ENCODE peak calls at places on chromosomes 12 and 14, in six cellular contexts. V, G, A, S, X and L are unnamed samples.

GRCh38 chr12:99146185-99146584 is 501.1 kb downstream of the APAF1 start:
- DNase-seq in V (no peak), A (no peak), S (no peak), G (no peak), X (no peak), L (no peak)

GRCh38 chr14:106551265-106551664 is 1024.9 kb downstream of the TMEM121 start:
- DNase-seq in X (no peak), A (no peak), S (no peak), V (no peak), G (no peak), L (no peak)

GRCh38 chr12:131466932-131467331 is 244.0 kb upstream of the SFSWAP start:
- DNase-seq in A (no peak), X (no peak), S (no peak), V (no peak), G (no peak), L (no peak)

GRCh38 chr14:55180006-55180405 is 11.4 kb downstream of the DLGAP5 start:
- DNase-seq in X (no peak), V (no peak), A (no peak), G (no peak), S (no peak), L (no peak)

GRCh38 chr12:113222730-113223531 is 1.7 kb downstream of the TPCN1 start:
- DNase-seq in G (no peak), A (no peak), X (peak), S (no peak), V (peak), L (no peak)

GRCh38 chr14:45811155-45811554 is 558.2 kb upstream of the MIS18BP1 start:
- DNase-seq in X (peak), A (no peak), V (peak), S (no peak), G (no peak), L (no peak)

GRCh38 chr14:41609704-41610183 is 3.1 kb downstream of the LRFN5 start:
- DNase-seq in A (no peak), G (no peak), V (peak), X (no peak), S (no peak), L (no peak)

GRCh38 chr12:38921025-38921677 is 15.8 kb upstream of the CPNE8 start:
- DNase-seq in V (peak), X (peak), G (peak), S (peak), A (peak), L (no peak)

GRCh38 chr12:33192226-33192625 is 247.4 kb downstream of the SYT10 start:
- DNase-seq in X (no peak), A (no peak), V (no peak), S (no peak), G (no peak), L (no peak)

GRCh38 chr14:89185919-89186849 is 230.8 kb downstream of the FOXN3 start:
- DNase-seq in A (no peak), X (no peak), S (no peak), V (no peak), G (peak), L (no peak)

GRCh38 chr14:105209091-105209490 is 28.0 kb upstream of the NUDT14 start:
- DNase-seq in V (no peak), X (no peak), S (no peak), G (no peak), A (no peak), L (no peak)

GRCh38 chr14:74596747-74597456 is 15.1 kb downstream of the LTBP2 start:
- DNase-seq in A (no peak), X (no peak), V (no peak), S (no peak), G (no peak), L (no peak)

GRCh38 chr14:77248666-77249065 is 22.3 kb downstream of the NGB start:
- DNase-seq in V (no peak), S (no peak), A (no peak), X (no peak), G (no peak), L (no peak)

GRCh38 chr12:52903285-52903854 is 1.5 kb downstream of the KRT8 start:
- DNase-seq in S (peak), G (no peak), A (no peak), X (peak), V (peak), L (no peak)

GRCh38 chr14:73259837-73260236 is 22.5 kb downstream of the PAPLN start:
- DNase-seq in X (no peak), V (no peak), G (no peak), A (no peak), S (no peak), L (no peak)

GRCh38 chr14:100076133-100076532 is 10.9 kb downstream of the EVL start:
- DNase-seq in X (no peak), A (no peak), G (peak), V (peak), S (peak), L (peak)

GRCh38 chr14:89620436-89620835 is 203.4 kb upstream of the FOXN3 start:
- DNase-seq in V (no peak), X (no peak), G (no peak), A (no peak), S (no peak), L (no peak)

GRCh38 chr14:95398630-95399547 is 79.2 kb upstream of the CLMN start:
- DNase-seq in S (no peak), G (no peak), V (no peak), X (no peak), A (no peak), L (no peak)

GRCh38 chr14:102183922-102184677 is 44.4 kb downstream of the WDR20 start:
- DNase-seq in S (no peak), A (no peak), V (no peak), X (no peak), G (no peak), L (no peak)

GRCh38 chr14:32468955-32469354 is 139.9 kb downstream of the AKAP6 start:
- DNase-seq in G (no peak), V (no peak), A (no peak), S (no peak), X (no peak), L (no peak)

GRCh38 chr12:7460375-7461259 is 16.7 kb upstream of the CD163L1 start:
- DNase-seq in A (peak), G (peak), S (peak), X (no peak), V (peak), L (no peak)

GRCh38 chr12:57236224-57236924 is 6.9 kb downstream of the SHMT2 start:
- DNase-seq in V (peak), G (no peak), A (no peak), S (no peak), X (no peak), L (no peak)

GRCh38 chr12:25675808-25676207 is 122.7 kb upstream of the LMNTD1 start:
- DNase-seq in A (no peak), X (no peak), S (no peak), G (no peak), V (no peak), L (no peak)

GRCh38 chr14:83004456-83005006 is 1470.9 kb upstream of the SEL1L start:
- DNase-seq in A (no peak), V (no peak), X (no peak), G (no peak), S (no peak), L (no peak)

DNA sequence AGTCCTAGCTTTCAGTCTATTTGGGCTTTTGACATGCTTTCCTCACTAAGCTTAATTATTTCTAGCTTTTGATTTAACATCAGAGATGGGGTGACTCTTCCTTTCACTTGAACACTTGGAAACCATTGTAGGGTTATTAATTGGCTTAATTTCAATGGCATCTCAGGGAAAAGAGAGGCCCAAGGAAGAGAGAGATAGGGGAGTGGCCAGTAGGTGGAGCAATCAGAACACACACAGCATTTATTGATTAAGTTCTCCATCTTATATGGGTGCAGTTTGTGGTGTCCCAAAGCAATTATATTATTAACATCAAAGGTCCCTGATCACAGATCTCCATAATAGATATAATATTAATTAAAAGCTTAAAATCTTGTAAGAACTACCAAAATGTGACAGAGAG is 1466.1 kb upstream of the SEL1L start:
- DNase-seq in S (no peak), V (peak), A (no peak), X (no peak), G (no peak), L (no peak)
- TF ChIP-seq CTCF in S (no peak), V (peak), A (no peak), X (no peak), G (no peak), L (no peak)

GRCh38 chr12:106301611-106302321 is 767 bp upstream of the TCP11L2 start:
- DNase-seq in A (no peak), X (peak), S (peak), V (peak), G (no peak), L (peak)

GRCh38 chr12:106303202-106303820 is 778 bp downstream of the TCP11L2 start:
- DNase-seq in A (no peak), V (peak), X (peak), S (peak), G (no peak), L (peak)

GRCh38 chr12:106304001-106304421 is 1.5 kb downstream of the TCP11L2 start:
- DNase-seq in G (no peak), S (no peak), A (no peak), X (no peak), V (no peak), L (no peak)

GRCh38 chr12:106301241-106301610 is 1.3 kb upstream of the TCP11L2 start:
- DNase-seq in G (no peak), V (no peak), X (no peak), S (no peak), A (no peak), L (no peak)

DNA sequence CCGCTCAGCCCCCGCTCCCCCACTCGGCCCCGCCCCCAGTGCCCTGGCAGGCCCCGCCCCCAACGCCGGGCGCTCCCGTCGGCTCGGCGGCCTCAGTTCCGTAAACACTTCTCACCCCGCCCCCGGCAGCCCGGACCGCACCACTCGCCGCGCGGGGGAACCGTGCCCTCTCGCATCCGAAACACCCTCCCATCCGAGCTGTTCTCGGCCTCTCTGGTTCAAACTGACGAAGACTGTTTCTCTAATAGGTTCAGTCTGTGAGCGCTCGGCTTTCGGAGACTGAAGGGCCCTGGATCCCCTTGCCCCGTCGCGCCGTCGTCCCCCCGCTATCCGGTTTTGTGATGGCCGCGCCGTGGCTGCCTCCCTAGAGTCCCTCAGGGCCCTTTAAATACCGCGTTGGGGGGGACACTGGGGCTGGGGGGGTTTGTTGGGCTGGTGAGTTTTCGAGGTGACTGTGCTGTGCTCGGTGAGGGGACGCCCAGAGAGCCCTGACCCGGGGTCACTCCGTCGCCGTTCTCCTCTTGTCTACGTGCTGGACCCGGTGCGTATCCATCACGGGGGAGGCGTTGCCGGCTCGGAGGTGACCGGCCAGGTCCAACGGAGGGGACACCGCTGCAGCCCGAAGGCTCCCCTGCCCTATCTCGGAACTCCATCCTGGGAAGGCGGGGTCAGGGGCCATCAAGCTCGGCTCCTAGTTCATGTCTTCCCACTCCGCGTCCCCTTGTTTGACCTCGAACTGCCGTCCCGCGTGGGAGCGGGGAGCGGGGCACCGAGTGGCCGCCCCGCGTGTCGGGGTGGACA is at the start of gene TCP11L2:
- DNase-seq in V (peak), A (no peak), S (peak), G (no peak), X (peak), L (peak)
- TF ChIP-seq POLR2AphosphoS5 in V (no peak), A (peak), S (no peak), G (peak), X (peak), L (peak)

GRCh38 chr14:68968721-68969120 is 10.4 kb downstream of the ACTN1 start:
- DNase-seq in S (no peak), V (no peak), X (no peak), G (no peak), A (no peak), L (no peak)
- H3K27ac ChIP-seq in S (no peak), V (no peak), X (peak), G (no peak), A (no peak), L (peak)

DNA sequence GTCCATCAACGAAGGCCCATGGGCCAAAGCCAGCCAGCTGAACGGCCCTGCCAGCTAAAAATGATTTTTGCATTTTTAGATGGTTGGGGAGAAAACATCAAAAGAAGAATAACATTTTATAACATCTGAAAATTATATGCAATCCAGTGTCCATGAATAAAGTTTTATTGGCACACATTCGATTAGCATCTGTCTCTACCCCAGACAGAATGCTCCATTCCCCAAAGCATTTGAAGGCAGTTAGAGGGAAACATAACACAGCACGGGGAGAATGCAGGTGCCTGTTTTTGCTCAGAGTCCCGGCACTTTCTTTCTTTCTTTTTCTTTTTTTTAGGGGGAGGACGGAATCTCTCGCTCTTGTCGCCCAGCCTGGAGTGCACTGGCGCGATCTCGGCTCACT is 110.7 kb downstream of the ZNF664 start:
- DNase-seq in X (no peak), A (no peak), S (no peak), G (no peak), V (no peak), L (no peak)
- TF ChIP-seq CTCF in X (no peak), A (no peak), S (no peak), G (no peak), V (no peak), L (no peak)

DNA sequence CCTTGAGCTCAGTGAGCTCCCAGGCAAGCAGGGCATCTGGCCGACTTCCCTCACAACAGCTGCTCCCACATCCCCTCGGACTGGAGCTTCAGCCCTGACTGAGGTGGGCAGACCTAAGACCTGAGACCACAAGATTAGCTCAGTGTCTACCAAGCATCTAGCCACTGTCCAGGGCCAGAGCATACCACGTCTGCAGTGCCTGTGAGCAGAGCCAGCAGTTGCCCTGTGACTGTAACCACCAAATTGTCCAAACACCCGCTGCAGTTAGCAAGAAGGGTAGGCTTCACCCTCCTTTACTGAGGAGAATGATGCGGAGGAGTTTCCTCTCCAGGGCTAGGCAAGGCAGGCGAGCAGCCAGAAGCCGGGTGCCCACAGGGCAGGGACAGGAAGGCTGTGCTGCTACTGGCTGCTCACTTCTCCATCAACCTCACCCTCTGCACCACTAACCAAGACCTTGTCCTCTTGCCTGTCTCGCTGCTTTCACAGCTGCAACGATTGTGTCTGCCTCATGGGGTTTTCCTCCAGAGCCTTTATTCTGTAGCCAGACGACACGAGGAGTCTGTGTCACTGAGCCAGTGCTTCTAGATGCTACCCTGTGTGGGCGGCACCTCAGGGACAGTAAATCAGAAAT is 53.9 kb downstream of the ANAPC7 start:
- DNase-seq in S (no peak), X (no peak), V (no peak), A (no peak), G (no peak), L (no peak)
- TF ChIP-seq POLR2AphosphoS5 in S (peak), X (no peak), V (no peak), A (no peak), G (no peak), L (no peak)

DNA sequence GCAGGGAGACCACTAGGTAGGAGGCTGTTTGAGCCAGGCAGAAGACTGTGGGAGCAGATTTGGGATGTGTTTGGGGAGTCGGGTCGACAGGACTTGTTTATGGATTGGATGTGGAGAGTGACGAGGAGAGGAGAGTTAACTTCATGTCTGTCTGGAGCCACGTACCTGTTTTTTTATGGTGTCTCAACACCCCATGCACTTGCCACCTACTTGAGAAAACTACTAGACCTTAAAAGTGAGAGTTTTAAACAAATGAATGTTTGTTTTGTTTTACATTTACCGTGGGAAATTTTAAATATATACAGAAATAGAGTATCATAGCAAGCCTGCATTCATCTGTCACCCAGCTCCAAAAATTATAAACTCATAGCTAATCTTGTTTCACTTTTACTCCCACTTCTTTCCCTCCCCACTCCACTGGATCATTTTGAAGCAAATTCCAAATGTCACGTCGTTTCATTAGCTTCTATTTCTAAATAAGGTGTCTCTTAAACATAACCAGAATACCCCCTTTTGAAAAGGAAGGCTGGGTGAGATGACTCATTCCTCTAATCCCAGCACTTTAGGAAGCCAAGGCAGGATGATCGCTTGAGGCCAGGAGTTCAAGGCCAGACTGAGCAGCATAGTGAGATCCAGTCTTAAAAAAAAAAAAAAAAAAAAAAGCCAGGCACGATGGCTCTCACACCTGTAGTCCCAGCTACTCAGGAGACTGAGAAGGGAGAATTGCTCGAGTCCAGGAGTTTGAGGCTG is 136.2 kb downstream of the ANO6 start:
- DNase-seq in G (no peak), X (no peak), S (no peak), V (no peak), A (no peak), L (no peak)
- H3K27ac ChIP-seq in G (no peak), X (no peak), S (no peak), V (no peak), A (no peak), L (peak)

GRCh38 chr12:96015672-96016071 is 19.5 kb upstream of the HAL start:
- DNase-seq in S (no peak), X (no peak), A (no peak), G (no peak), V (peak), L (no peak)
- TF ChIP-seq CTCF in S (peak), X (no peak), A (peak), G (peak), V (peak), L (peak)

GRCh38 chr12:114916124-114916523 is 232.1 kb upstream of the TBX3 start:
- DNase-seq in X (no peak), S (no peak), A (no peak), G (no peak), V (no peak), L (no peak)
- TF ChIP-seq POLR2AphosphoS5 in X (no peak), S (no peak), A (no peak), G (no peak), V (no peak), L (no peak)